ENCODE peak calls at places on chromosomes 11 and 22, in seven cellular contexts. Q is suprapubic skin, E is A549, R is IMR-90, C is esophagus muscularis mucosa, B is HCT116, F is tibial nerve. I is an unnamed sample.

GRCh38 chr22:47233316-47234243 is 471.1 kb downstream of the TBC1D22A start:
- DNase-seq in C (peak), E (no peak), Q (no peak), B (no peak), R (no peak), F (no peak), I (peak)

GRCh38 chr11:123525511-123525918 is 95.4 kb downstream of the GRAMD1B start:
- DNase-seq in C (no peak), F (no peak), B (no peak), Q (no peak), E (no peak), R (no peak), I (no peak)

GRCh38 chr11:11501546-11502274 is 120.1 kb downstream of the GALNT18 start:
- DNase-seq in E (no peak), C (no peak), R (no peak), B (no peak), F (no peak), Q (no peak), I (no peak)

GRCh38 chr11:44004452-44004833 is 43.3 kb upstream of the ACCSL start:
- DNase-seq in R (no peak), E (no peak), B (no peak), Q (no peak), F (no peak), C (peak), I (peak)

GRCh38 chr22:39234157-39234793 is 10.5 kb downstream of the PDGFB start:
- DNase-seq in E (no peak), C (no peak), F (no peak), R (no peak), Q (no peak), B (no peak), I (no peak)

GRCh38 chr11:80239217-80239616 is 798.4 kb upstream of the TENM4 start:
- DNase-seq in Q (no peak), C (no peak), F (no peak), B (no peak), E (no peak), R (no peak), I (no peak)

GRCh38 chr11:71364176-71364671 is 84.0 kb downstream of the DHCR7 start:
- DNase-seq in E (no peak), Q (no peak), F (no peak), R (no peak), B (no peak), C (no peak), I (no peak)

GRCh38 chr11:32630844-32631243 is 47.2 kb downstream of the EIF3M start:
- DNase-seq in Q (no peak), R (no peak), F (no peak), E (no peak), B (no peak), C (no peak), I (no peak)

GRCh38 chr22:21989049-21989448 is 6.5 kb upstream of the TOP3B start:
- DNase-seq in Q (no peak), F (no peak), C (no peak), B (no peak), R (no peak), E (no peak), I (no peak)

GRCh38 chr11:46896719-46897406 is 21.5 kb downstream of the LRP4 start:
- DNase-seq in E (peak), Q (no peak), F (no peak), B (peak), R (peak), C (no peak), I (no peak)

GRCh38 chr22:48974443-48975251 is 853.0 kb downstream of the BRD1 start:
- DNase-seq in B (no peak), C (peak), E (no peak), R (no peak), F (no peak), Q (no peak), I (peak)

DNA sequence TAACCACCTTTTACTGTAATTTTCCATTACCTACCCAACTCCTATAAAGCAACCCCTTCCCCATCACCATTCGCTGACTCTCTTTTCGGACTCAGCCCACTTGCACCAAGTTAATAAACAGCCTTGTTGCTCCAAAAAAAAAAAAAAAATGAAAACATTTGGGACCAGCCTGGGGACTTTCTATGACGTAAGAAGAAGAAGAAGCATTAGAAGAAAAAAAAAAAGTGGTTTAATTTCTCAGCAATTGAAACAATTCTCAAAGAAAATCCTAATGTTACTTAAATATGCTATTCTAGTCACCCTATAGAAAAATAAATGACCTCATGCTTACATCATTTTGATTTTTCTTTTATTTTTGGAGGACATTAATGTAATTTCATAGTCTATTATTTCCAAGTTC is 301.5 kb upstream of the ANO3 start:
- DNase-seq in Q (no peak), E (no peak), F (no peak), B (no peak), R (no peak), C (no peak), I (no peak)
- TF ChIP-seq POLR2A in Q (no peak), E (no peak), F (no peak), B (no peak), R (no peak), C (no peak), I (no peak)

DNA sequence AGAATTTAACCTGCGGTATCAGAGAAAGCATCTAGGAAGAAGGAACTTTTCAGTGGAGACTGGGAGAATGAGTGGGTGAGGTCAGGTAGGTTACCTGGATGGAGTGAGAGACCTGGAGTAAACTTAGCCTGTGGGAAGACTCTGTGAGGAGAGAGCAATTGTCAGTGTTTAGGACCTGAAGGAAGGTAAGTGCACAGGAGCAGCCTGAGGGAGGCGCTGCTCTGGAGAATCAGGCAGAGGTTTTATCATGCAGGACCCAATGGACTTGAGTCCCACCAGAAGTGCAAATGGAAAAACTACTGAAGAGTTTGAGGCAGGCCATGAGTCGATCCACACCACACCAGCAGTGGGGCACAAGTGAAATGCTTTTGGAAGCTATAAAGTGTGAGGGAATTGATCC is 10.6 kb upstream of the IFTAP start:
- DNase-seq in R (no peak), C (no peak), E (no peak), B (no peak), Q (no peak), F (no peak), I (no peak)
- TF ChIP-seq CTCF in R (no peak), C (no peak), E (no peak), B (peak), Q (no peak), F (no peak), I (no peak)

GRCh38 chr11:118312328-118312727 is 7.8 kb downstream of the CD3E start:
- DNase-seq in F (no peak), C (peak), B (no peak), Q (no peak), R (no peak), E (no peak), I (no peak)

GRCh38 chr11:118313242-118313641 is 8.7 kb downstream of the CD3E start:
- DNase-seq in Q (no peak), B (no peak), R (no peak), E (no peak), F (no peak), C (no peak), I (no peak)

GRCh38 chr11:118310271-118310670 is 5.7 kb downstream of the CD3E start:
- DNase-seq in R (no peak), F (no peak), Q (no peak), B (no peak), E (no peak), C (peak), I (no peak)

GRCh38 chr11:118311518-118311917 is 7.0 kb downstream of the CD3E start:
- DNase-seq in B (no peak), C (no peak), F (no peak), R (no peak), Q (no peak), E (no peak), I (no peak)

GRCh38 chr11:118310781-118311485 is 6.4 kb downstream of the CD3E start:
- DNase-seq in Q (no peak), B (no peak), E (no peak), R (no peak), C (peak), F (no peak), I (no peak)
- H3K4me3 ChIP-seq in Q (no peak), B (no peak), E (no peak), R (no peak), C (no peak), F (no peak), I (no peak)

GRCh38 chr11:35947437-35947836 is 3.6 kb downstream of the LDLRAD3 start:
- DNase-seq in R (no peak), F (no peak), E (no peak), B (no peak), C (no peak), Q (no peak), I (no peak)

GRCh38 chr11:35951659-35952058 is 7.8 kb downstream of the LDLRAD3 start:
- DNase-seq in B (no peak), E (no peak), F (no peak), Q (no peak), R (no peak), C (no peak), I (no peak)

GRCh38 chr11:35953081-35953480 is 9.2 kb downstream of the LDLRAD3 start:
- DNase-seq in Q (peak), C (no peak), R (no peak), B (no peak), E (no peak), F (no peak), I (peak)

GRCh38 chr11:35949242-35949641 is 5.4 kb downstream of the LDLRAD3 start:
- DNase-seq in B (no peak), C (no peak), E (no peak), R (no peak), Q (no peak), F (no peak), I (no peak)

GRCh38 chr11:35950082-35950481 is 6.2 kb downstream of the LDLRAD3 start:
- DNase-seq in B (no peak), R (no peak), F (no peak), E (no peak), Q (no peak), C (no peak), I (no peak)
- TF ChIP-seq POLR2A in B (no peak), R (no peak), F (no peak), E (no peak), Q (no peak), C (no peak), I (no peak)

GRCh38 chr22:25069758-25070461 is 117.4 kb downstream of the KIAA1671 start:
- DNase-seq in R (no peak), C (no peak), B (no peak), F (no peak), Q (no peak), E (no peak), I (no peak)
- TF ChIP-seq CTCF in R (no peak), C (no peak), B (no peak), F (no peak), Q (no peak), E (no peak), I (no peak)

DNA sequence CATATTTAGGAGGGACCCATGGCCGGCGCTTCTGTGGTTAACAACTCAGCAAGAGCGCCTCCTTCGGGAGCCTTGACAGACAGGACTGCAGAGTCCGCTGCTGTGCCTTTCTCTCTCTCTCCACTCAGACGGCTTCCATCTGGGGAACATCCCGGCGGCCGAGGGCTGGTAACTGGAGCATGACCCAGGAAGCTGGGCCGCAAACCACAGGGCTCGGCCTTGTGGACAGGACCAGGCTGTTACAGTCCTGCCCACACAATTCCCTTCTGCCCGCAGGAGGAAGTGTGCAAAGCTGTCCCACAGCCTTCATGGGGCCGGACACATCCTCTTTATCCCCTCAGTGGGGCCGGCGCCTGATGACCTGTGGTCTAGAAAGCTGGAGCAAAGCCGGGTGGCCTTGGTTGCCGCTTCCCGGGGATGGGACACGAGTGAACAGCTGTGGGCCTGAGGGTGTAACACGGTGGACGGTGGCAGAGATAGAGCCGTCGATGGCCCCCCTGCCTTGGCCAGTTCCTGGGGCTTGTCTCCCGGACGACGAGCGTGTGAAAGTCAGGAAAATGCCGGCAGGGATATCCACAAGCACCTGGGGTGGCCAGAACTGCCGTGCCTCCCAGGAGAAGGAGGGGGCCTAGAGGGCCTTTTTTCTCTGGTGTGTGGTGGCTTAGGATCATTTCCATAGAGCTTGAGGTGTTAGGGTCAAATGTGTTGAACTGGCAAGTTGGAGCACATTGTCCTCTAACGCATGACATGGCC is 50.1 kb downstream of the FBLN1 start:
- DNase-seq in R (peak), B (no peak), F (peak), E (no peak), C (no peak), Q (no peak), I (no peak)
- H3K4me3 ChIP-seq in R (no peak), B (no peak), F (no peak), E (no peak), C (no peak), Q (no peak), I (no peak)

GRCh38 chr11:72618801-72619200 is 55.4 kb downstream of the PDE2A start:
- DNase-seq in Q (no peak), B (no peak), F (no peak), R (peak), E (no peak), C (no peak), I (no peak)
- TF ChIP-seq POLR2A in Q (no peak), B (no peak), F (no peak), R (no peak), E (no peak), C (no peak), I (no peak)